ENCODE peak calls at places on chromosomes 12 and 14, in eight cellular contexts. S, Q, E, H, M, R, W and J are unnamed samples.

GRCh38 chr12:2246358-2246757 is 193.6 kb downstream of the CACNA1C start:
- DNase-seq in S (no peak), Q (no peak), E (no peak), H (no peak), M (no peak), R (no peak), W (no peak), J (no peak)

GRCh38 chr14:58882577-58883018 is 244.8 kb downstream of the DACT1 start:
- DNase-seq in S (no peak), Q (peak; percentile 80), E (no peak), H (no peak), M (no peak), R (no peak), W (no peak), J (no peak)

GRCh38 chr12:131990980-131991305 is 41.2 kb downstream of the EP400 start:
- DNase-seq in S (no peak), Q (no peak), E (no peak), H (no peak), M (no peak), R (no peak), W (no peak), J (no peak)

GRCh38 chr12:61302282-61302681 is 957.9 kb upstream of the USP15 start:
- DNase-seq in S (no peak), Q (no peak), E (no peak), H (no peak), M (no peak), R (no peak), W (no peak), J (no peak)

GRCh38 chr14:78764240-78764639 is 594.1 kb downstream of the NRXN3 start:
- DNase-seq in S (no peak), Q (peak; percentile 94), E (no peak), H (no peak), M (no peak), R (no peak), W (no peak), J (no peak)

GRCh38 chr12:47739959-47740358 is 14.7 kb upstream of the ENDOU start:
- DNase-seq in S (no peak), Q (no peak), E (peak; percentile 58), H (no peak), M (no peak), R (peak; percentile 69), W (no peak), J (no peak)

GRCh38 chr12:50326636-50327284 is 43.4 kb upstream of the LIMA1 start:
- DNase-seq in S (no peak), Q (peak; percentile 51), E (no peak), H (peak; percentile 75), M (no peak), R (peak; percentile 50), W (no peak), J (peak; percentile 20)

GRCh38 chr14:105068818-105069217 is 3.6 kb upstream of the GPR132 start:
- DNase-seq in S (no peak), Q (no peak), E (no peak), H (no peak), M (no peak), R (no peak), W (no peak), J (no peak)

GRCh38 chr14:94897092-94897491 is 127.2 kb upstream of the GSC start:
- DNase-seq in S (peak; percentile 46), Q (peak; percentile 16), E (peak; percentile 65), H (no peak), M (peak; percentile 52), R (no peak), W (no peak), J (no peak)

GRCh38 chr14:33617154-33617553 is 333.7 kb downstream of the EGLN3 start:
- DNase-seq in S (no peak), Q (peak; percentile 93), E (no peak), H (no peak), M (no peak), R (no peak), W (no peak), J (no peak)

GRCh38 chr14:53879022-53879686 is 77.5 kb downstream of the BMP4 start:
- DNase-seq in S (no peak), Q (no peak), E (no peak), H (no peak), M (no peak), R (no peak), W (no peak), J (no peak)

GRCh38 chr12:57864811-57865751 is 18.6 kb upstream of the CTDSP2 start:
- DNase-seq in S (peak; percentile 89), Q (peak; percentile 78), E (peak; percentile 86), H (peak; percentile 83), M (peak; percentile 75), R (peak; percentile 82), W (no peak), J (no peak)

GRCh38 chr12:122944588-122944987 is 21.7 kb downstream of the ABCB9 start:
- DNase-seq in S (no peak), Q (peak; percentile 35), E (no peak), H (peak; percentile 67), M (no peak), R (peak; percentile 36), W (no peak), J (no peak)

GRCh38 chr12:113519464-113520191 is 48.0 kb upstream of the LHX5 start:
- DNase-seq in S (no peak), Q (no peak), E (no peak), H (no peak), M (no peak), R (no peak), W (no peak), J (no peak)

DNA sequence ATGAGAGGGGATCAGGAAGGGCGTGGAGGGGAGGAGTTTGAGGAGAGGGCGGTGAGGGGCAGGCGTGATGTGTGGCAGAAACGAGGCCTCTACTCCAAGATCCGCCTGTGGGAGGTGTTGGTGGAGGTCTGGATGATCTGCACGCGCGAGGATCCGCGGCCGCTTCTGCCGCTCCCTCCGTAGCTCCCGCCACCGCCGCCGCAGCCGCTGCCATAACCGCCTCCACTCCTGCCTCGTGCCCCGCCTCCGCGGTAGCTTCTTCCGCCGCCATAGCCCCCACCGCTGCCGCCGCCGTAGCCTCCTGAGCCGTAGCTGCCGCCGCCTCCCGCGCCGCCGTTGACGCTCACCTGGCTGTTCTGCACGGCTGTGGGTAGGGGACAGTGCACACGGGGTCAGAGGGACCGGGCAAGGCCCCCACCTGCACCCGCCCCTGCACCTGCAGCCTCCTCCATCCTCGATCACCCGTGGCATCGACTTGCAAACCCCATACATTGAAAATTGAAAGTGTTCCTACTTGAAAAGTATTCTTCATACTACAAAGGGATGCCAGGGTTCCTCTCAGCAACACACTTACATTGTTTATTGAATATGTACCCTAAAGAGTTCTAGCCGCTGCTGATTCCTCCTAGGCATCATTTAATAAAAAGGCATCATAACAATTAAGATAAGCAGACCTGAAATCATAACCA is 11.0 kb upstream of the KRT1 start:
- DNase-seq in S (no peak), Q (no peak), E (peak; percentile 21), H (no peak), M (no peak), R (peak; percentile 27), W (no peak), J (no peak)
- H3K4me3 ChIP-seq in S (no peak overlapping the region), Q (no peak overlapping the region), E (peak overlapping the region; percentile 34), H (no peak overlapping the region), M (peak overlapping the region; percentile 13), R (peak overlapping the region; percentile 39), W (peak overlapping the region; percentile 41), J (no peak overlapping the region)

GRCh38 chr14:95959317-95959716 is 79.8 kb upstream of the C14orf132 start:
- DNase-seq in S (no peak), Q (no peak), E (no peak), H (no peak), M (no peak), R (no peak), W (no peak), J (no peak)
- TF ChIP-seq CTCF in S (no peak), Q (no peak), E (no peak), H (no peak), M (no peak), R (no peak), W (no peak), J (no peak)

DNA sequence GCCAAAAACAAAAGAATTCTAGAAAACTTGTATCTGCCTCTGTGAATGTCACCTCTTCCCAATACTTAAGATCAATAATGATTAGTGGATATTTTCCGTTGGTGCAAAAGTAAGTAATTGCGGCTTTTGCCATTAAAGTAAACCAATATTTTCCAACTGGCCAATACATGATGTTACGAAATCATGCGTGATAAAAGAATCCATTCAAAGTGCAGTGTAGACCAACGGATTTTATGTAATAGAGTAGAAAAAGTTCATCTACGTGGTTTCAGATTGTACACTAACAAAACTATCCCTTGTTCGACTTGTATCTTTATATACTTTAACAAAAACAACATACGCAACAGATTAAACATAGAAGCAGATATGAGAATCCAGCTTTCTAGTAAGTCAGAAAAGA is 626 bp upstream of the ZNF268 start:
- DNase-seq in S (no peak), Q (no peak), E (no peak), H (no peak), M (no peak), R (no peak), W (no peak), J (no peak)
- H3K9me3 ChIP-seq in S (no peaks in the 10 kb centered on the region), Q (peaks cover 3% of the 10 kb centered on the region), E (peaks cover 57% of the 10 kb centered on the region), H (peaks cover 85% of the 10 kb centered on the region), M (no peaks in the 10 kb centered on the region), R (peaks cover 52% of the 10 kb centered on the region), W (peaks cover 3% of the 10 kb centered on the region), J (peaks cover 44% of the 10 kb centered on the region)

GRCh38 chr14:22870811-22871199 is 735 bp upstream of the LRP10 start:
- DNase-seq in S (no peak), Q (no peak), E (no peak), H (no peak), M (no peak), R (no peak), W (no peak), J (no peak)
- H3K4me3 ChIP-seq in S (peak overlapping the region; percentile 86), Q (peak overlapping the region; percentile 70), E (peak overlapping the region; percentile 100), H (peak overlapping the region; percentile 78), M (peak overlapping the region; percentile 89), R (peak overlapping the region; percentile 61), W (peak overlapping the region; percentile 92), J (peak overlapping the region; percentile 80)

GRCh38 chr12:90945070-90945649 is 9.8 kb downstream of the CCER1 start:
- DNase-seq in S (no peak), Q (peak; percentile 12), E (no peak), H (peak; percentile 56), M (no peak), R (no peak), W (no peak), J (no peak)
- TF ChIP-seq CTCF in S (peak; percentile 39), Q (peak; percentile 44), E (peak; percentile 47), H (peak; percentile 62), M (no peak), R (peak; percentile 25), W (no peak), J (peak; percentile 61)

GRCh38 chr14:84403585-84403984 is 1126.4 kb upstream of the FLRT2 start:
- DNase-seq in S (no peak), Q (no peak), E (no peak), H (no peak), M (no peak), R (no peak), W (no peak), J (no peak)

GRCh38 chr14:84401631-84402030 is 1128.3 kb upstream of the FLRT2 start:
- DNase-seq in S (no peak), Q (no peak), E (no peak), H (no peak), M (no peak), R (no peak), W (no peak), J (no peak)

GRCh38 chr14:84397621-84398020 is 1132.3 kb upstream of the FLRT2 start:
- DNase-seq in S (no peak), Q (no peak), E (no peak), H (no peak), M (no peak), R (no peak), W (no peak), J (no peak)

GRCh38 chr14:84404246-84404645 is 1125.7 kb upstream of the FLRT2 start:
- DNase-seq in S (no peak), Q (no peak), E (no peak), H (no peak), M (no peak), R (no peak), W (no peak), J (no peak)

GRCh38 chr14:84399296-84399910 is 1130.5 kb upstream of the FLRT2 start:
- DNase-seq in S (no peak), Q (no peak), E (no peak), H (no peak), M (no peak), R (no peak), W (no peak), J (no peak)
- H3K9me3 ChIP-seq in S (no peaks in the 10 kb centered on the region), Q (no peaks in the 10 kb centered on the region), E (peaks cover 2% of the 10 kb centered on the region), H (no peaks in the 10 kb centered on the region), M (no peaks in the 10 kb centered on the region), R (no peaks in the 10 kb centered on the region), W (no peaks in the 10 kb centered on the region), J (peaks cover 7% of the 10 kb centered on the region)